ENCODE peak calls at places on chromosomes 11 and 22, in ten cellular contexts. One of them, this sample, is unnamed.

GRCh38 chr11:1271002-1271401 is 38.4 kb downstream of the TOLLIP start:
- DNase-seq in endothelial cell: no peak
- DNase-seq in foreskin fibroblast: peak
- DNase-seq in T-helper 2 cell treated with Interferon-gamma antibody and Interleukin-4, amounts not matched to agents 5 μg/mL and 100 μg/mL, for 36 hours: no peak
- DNase-seq in tibial nerve: no peak
- DNase-seq in hepatocyte: no peak
- DNase-seq in naive thymus-derived CD8-positive, alpha-beta T cell: no peak
- DNase-seq in brain pericyte: peak
- DNase-seq in ELF-1: peak
- DNase-seq in activated naive CD8-positive, alpha-beta T cell treated with anti-CD3 and anti-CD28 coated beads, Interleukin-2, amount 50 U/mL, for 16 hours: no peak
- DNase-seq in this sample: no peak

GRCh38 chr11:95917188-95918036 is 6.5 kb downstream of the MTMR2 start:
- DNase-seq in foreskin fibroblast: no peak
- DNase-seq in brain pericyte: peak
- DNase-seq in naive thymus-derived CD8-positive, alpha-beta T cell: no peak
- DNase-seq in activated naive CD8-positive, alpha-beta T cell treated with anti-CD3 and anti-CD28 coated beads, Interleukin-2, amount 50 U/mL, for 16 hours: no peak
- DNase-seq in hepatocyte: peak
- DNase-seq in endothelial cell: no peak
- DNase-seq in tibial nerve: no peak
- DNase-seq in ELF-1: no peak
- DNase-seq in T-helper 2 cell treated with Interferon-gamma antibody and Interleukin-4, amounts not matched to agents 5 μg/mL and 100 μg/mL, for 36 hours: no peak
- DNase-seq in this sample: no peak

GRCh38 chr11:57424802-57425564 is 1.9 kb downstream of the SLC43A3 start:
- DNase-seq in foreskin fibroblast: peak
- DNase-seq in activated naive CD8-positive, alpha-beta T cell treated with anti-CD3 and anti-CD28 coated beads, Interleukin-2, amount 50 U/mL, for 16 hours: peak
- DNase-seq in tibial nerve: peak
- DNase-seq in naive thymus-derived CD8-positive, alpha-beta T cell: peak
- DNase-seq in brain pericyte: peak
- DNase-seq in ELF-1: peak
- DNase-seq in hepatocyte: peak
- DNase-seq in T-helper 2 cell treated with Interferon-gamma antibody and Interleukin-4, amounts not matched to agents 5 μg/mL and 100 μg/mL, for 36 hours: peak
- DNase-seq in endothelial cell: no peak
- DNase-seq in this sample: peak

GRCh38 chr11:46210133-46210636 is 67.3 kb upstream of the CREB3L1 start:
- DNase-seq in endothelial cell: no peak
- DNase-seq in activated naive CD8-positive, alpha-beta T cell treated with anti-CD3 and anti-CD28 coated beads, Interleukin-2, amount 50 U/mL, for 16 hours: no peak
- DNase-seq in tibial nerve: no peak
- DNase-seq in T-helper 2 cell treated with Interferon-gamma antibody and Interleukin-4, amounts not matched to agents 5 μg/mL and 100 μg/mL, for 36 hours: no peak
- DNase-seq in naive thymus-derived CD8-positive, alpha-beta T cell: no peak
- DNase-seq in foreskin fibroblast: peak
- DNase-seq in brain pericyte: no peak
- DNase-seq in ELF-1: no peak
- DNase-seq in hepatocyte: no peak
- DNase-seq in this sample: peak

GRCh38 chr11:8315463-8315862 is 51.8 kb upstream of the LMO1 start:
- DNase-seq in endothelial cell: no peak
- DNase-seq in activated naive CD8-positive, alpha-beta T cell treated with anti-CD3 and anti-CD28 coated beads, Interleukin-2, amount 50 U/mL, for 16 hours: no peak
- DNase-seq in T-helper 2 cell treated with Interferon-gamma antibody and Interleukin-4, amounts not matched to agents 5 μg/mL and 100 μg/mL, for 36 hours: no peak
- DNase-seq in tibial nerve: no peak
- DNase-seq in foreskin fibroblast: no peak
- DNase-seq in naive thymus-derived CD8-positive, alpha-beta T cell: no peak
- DNase-seq in hepatocyte: no peak
- DNase-seq in ELF-1: no peak
- DNase-seq in brain pericyte: no peak
- DNase-seq in this sample: no peak

GRCh38 chr11:25890626-25891250 is 441.2 kb upstream of the ANO3 start:
- DNase-seq in ELF-1: no peak
- DNase-seq in tibial nerve: no peak
- DNase-seq in endothelial cell: no peak
- DNase-seq in brain pericyte: no peak
- DNase-seq in naive thymus-derived CD8-positive, alpha-beta T cell: no peak
- DNase-seq in foreskin fibroblast: no peak
- DNase-seq in T-helper 2 cell treated with Interferon-gamma antibody and Interleukin-4, amounts not matched to agents 5 μg/mL and 100 μg/mL, for 36 hours: no peak
- DNase-seq in hepatocyte: no peak
- DNase-seq in activated naive CD8-positive, alpha-beta T cell treated with anti-CD3 and anti-CD28 coated beads, Interleukin-2, amount 50 U/mL, for 16 hours: no peak
- DNase-seq in this sample: no peak

GRCh38 chr22:32164084-32164894 is 5.2 kb upstream of the C22orf42 start:
- DNase-seq in activated naive CD8-positive, alpha-beta T cell treated with anti-CD3 and anti-CD28 coated beads, Interleukin-2, amount 50 U/mL, for 16 hours: no peak
- DNase-seq in ELF-1: no peak
- DNase-seq in tibial nerve: no peak
- DNase-seq in brain pericyte: no peak
- DNase-seq in hepatocyte: no peak
- DNase-seq in endothelial cell: no peak
- DNase-seq in naive thymus-derived CD8-positive, alpha-beta T cell: no peak
- DNase-seq in foreskin fibroblast: no peak
- DNase-seq in T-helper 2 cell treated with Interferon-gamma antibody and Interleukin-4, amounts not matched to agents 5 μg/mL and 100 μg/mL, for 36 hours: no peak
- DNase-seq in this sample: no peak

GRCh38 chr11:6862961-6863360 is at the start of gene OR10A2:
- DNase-seq in activated naive CD8-positive, alpha-beta T cell treated with anti-CD3 and anti-CD28 coated beads, Interleukin-2, amount 50 U/mL, for 16 hours: no peak
- DNase-seq in brain pericyte: no peak
- DNase-seq in hepatocyte: peak
- DNase-seq in foreskin fibroblast: peak
- DNase-seq in tibial nerve: no peak
- DNase-seq in T-helper 2 cell treated with Interferon-gamma antibody and Interleukin-4, amounts not matched to agents 5 μg/mL and 100 μg/mL, for 36 hours: no peak
- DNase-seq in ELF-1: no peak
- DNase-seq in naive thymus-derived CD8-positive, alpha-beta T cell: no peak
- DNase-seq in endothelial cell: no peak
- DNase-seq in this sample: peak

GRCh38 chr11:35786188-35786587 is 123.6 kb downstream of the TRIM44 start:
- DNase-seq in endothelial cell: no peak
- DNase-seq in activated naive CD8-positive, alpha-beta T cell treated with anti-CD3 and anti-CD28 coated beads, Interleukin-2, amount 50 U/mL, for 16 hours: no peak
- DNase-seq in T-helper 2 cell treated with Interferon-gamma antibody and Interleukin-4, amounts not matched to agents 5 μg/mL and 100 μg/mL, for 36 hours: no peak
- DNase-seq in hepatocyte: no peak
- DNase-seq in foreskin fibroblast: no peak
- DNase-seq in brain pericyte: no peak
- DNase-seq in naive thymus-derived CD8-positive, alpha-beta T cell: no peak
- DNase-seq in tibial nerve: no peak
- DNase-seq in ELF-1: no peak
- DNase-seq in this sample: no peak

GRCh38 chr22:43203471-43203981 is 16.6 kb upstream of the TTLL12 start:
- DNase-seq in naive thymus-derived CD8-positive, alpha-beta T cell: no peak
- DNase-seq in tibial nerve: no peak
- DNase-seq in endothelial cell: no peak
- DNase-seq in brain pericyte: no peak
- DNase-seq in foreskin fibroblast: no peak
- DNase-seq in activated naive CD8-positive, alpha-beta T cell treated with anti-CD3 and anti-CD28 coated beads, Interleukin-2, amount 50 U/mL, for 16 hours: no peak
- DNase-seq in ELF-1: peak
- DNase-seq in T-helper 2 cell treated with Interferon-gamma antibody and Interleukin-4, amounts not matched to agents 5 μg/mL and 100 μg/mL, for 36 hours: no peak
- DNase-seq in hepatocyte: no peak
- DNase-seq in this sample: no peak

GRCh38 chr22:19579113-19579811 is 55.1 kb upstream of the CLDN5 start:
- DNase-seq in brain pericyte: no peak
- DNase-seq in ELF-1: peak
- DNase-seq in naive thymus-derived CD8-positive, alpha-beta T cell: no peak
- DNase-seq in hepatocyte: no peak
- DNase-seq in tibial nerve: no peak
- DNase-seq in foreskin fibroblast: no peak
- DNase-seq in endothelial cell: no peak
- DNase-seq in T-helper 2 cell treated with Interferon-gamma antibody and Interleukin-4, amounts not matched to agents 5 μg/mL and 100 μg/mL, for 36 hours: no peak
- DNase-seq in activated naive CD8-positive, alpha-beta T cell treated with anti-CD3 and anti-CD28 coated beads, Interleukin-2, amount 50 U/mL, for 16 hours: no peak
- DNase-seq in this sample: no peak

GRCh38 chr22:43544282-43544673 is 132.5 kb downstream of the MPPED1 start:
- DNase-seq in foreskin fibroblast: no peak
- DNase-seq in tibial nerve: no peak
- DNase-seq in endothelial cell: no peak
- DNase-seq in brain pericyte: no peak
- DNase-seq in naive thymus-derived CD8-positive, alpha-beta T cell: no peak
- DNase-seq in hepatocyte: no peak
- DNase-seq in ELF-1: no peak
- DNase-seq in activated naive CD8-positive, alpha-beta T cell treated with anti-CD3 and anti-CD28 coated beads, Interleukin-2, amount 50 U/mL, for 16 hours: no peak
- DNase-seq in T-helper 2 cell treated with Interferon-gamma antibody and Interleukin-4, amounts not matched to agents 5 μg/mL and 100 μg/mL, for 36 hours: no peak
- DNase-seq in this sample: no peak

GRCh38 chr11:134229131-134229790 is 4.8 kb downstream of the VPS26B start:
- DNase-seq in brain pericyte: no peak
- DNase-seq in activated naive CD8-positive, alpha-beta T cell treated with anti-CD3 and anti-CD28 coated beads, Interleukin-2, amount 50 U/mL, for 16 hours: no peak
- DNase-seq in tibial nerve: no peak
- DNase-seq in hepatocyte: no peak
- DNase-seq in naive thymus-derived CD8-positive, alpha-beta T cell: no peak
- DNase-seq in foreskin fibroblast: peak
- DNase-seq in T-helper 2 cell treated with Interferon-gamma antibody and Interleukin-4, amounts not matched to agents 5 μg/mL and 100 μg/mL, for 36 hours: no peak
- DNase-seq in ELF-1: no peak
- DNase-seq in endothelial cell: no peak
- DNase-seq in this sample: no peak

GRCh38 chr11:132177106-132177505 is 806.7 kb downstream of the NTM start:
- DNase-seq in T-helper 2 cell treated with Interferon-gamma antibody and Interleukin-4, amounts not matched to agents 5 μg/mL and 100 μg/mL, for 36 hours: no peak
- DNase-seq in tibial nerve: no peak
- DNase-seq in naive thymus-derived CD8-positive, alpha-beta T cell: no peak
- DNase-seq in hepatocyte: peak
- DNase-seq in activated naive CD8-positive, alpha-beta T cell treated with anti-CD3 and anti-CD28 coated beads, Interleukin-2, amount 50 U/mL, for 16 hours: no peak
- DNase-seq in ELF-1: no peak
- DNase-seq in brain pericyte: peak
- DNase-seq in foreskin fibroblast: peak
- DNase-seq in endothelial cell: peak
- DNase-seq in this sample: peak

GRCh38 chr22:32389685-32390084 is 22.4 kb downstream of the RTCB start:
- DNase-seq in foreskin fibroblast: peak
- DNase-seq in endothelial cell: peak
- DNase-seq in naive thymus-derived CD8-positive, alpha-beta T cell: no peak
- DNase-seq in ELF-1: peak
- DNase-seq in activated naive CD8-positive, alpha-beta T cell treated with anti-CD3 and anti-CD28 coated beads, Interleukin-2, amount 50 U/mL, for 16 hours: no peak
- DNase-seq in tibial nerve: no peak
- DNase-seq in brain pericyte: no peak
- DNase-seq in T-helper 2 cell treated with Interferon-gamma antibody and Interleukin-4, amounts not matched to agents 5 μg/mL and 100 μg/mL, for 36 hours: no peak
- DNase-seq in hepatocyte: peak
- DNase-seq in this sample: no peak

GRCh38 chr22:27705391-27706080 is 96.0 kb downstream of the MN1 start:
- DNase-seq in T-helper 2 cell treated with Interferon-gamma antibody and Interleukin-4, amounts not matched to agents 5 μg/mL and 100 μg/mL, for 36 hours: no peak
- DNase-seq in brain pericyte: no peak
- DNase-seq in hepatocyte: no peak
- DNase-seq in endothelial cell: no peak
- DNase-seq in ELF-1: no peak
- DNase-seq in foreskin fibroblast: no peak
- DNase-seq in naive thymus-derived CD8-positive, alpha-beta T cell: no peak
- DNase-seq in activated naive CD8-positive, alpha-beta T cell treated with anti-CD3 and anti-CD28 coated beads, Interleukin-2, amount 50 U/mL, for 16 hours: no peak
- DNase-seq in tibial nerve: no peak
- DNase-seq in this sample: no peak

GRCh38 chr11:95363710-95364109 is 132.7 kb upstream of the SESN3 start:
- DNase-seq in endothelial cell: no peak
- DNase-seq in naive thymus-derived CD8-positive, alpha-beta T cell: no peak
- DNase-seq in hepatocyte: no peak
- DNase-seq in brain pericyte: no peak
- DNase-seq in activated naive CD8-positive, alpha-beta T cell treated with anti-CD3 and anti-CD28 coated beads, Interleukin-2, amount 50 U/mL, for 16 hours: no peak
- DNase-seq in tibial nerve: no peak
- DNase-seq in foreskin fibroblast: no peak
- DNase-seq in ELF-1: peak
- DNase-seq in T-helper 2 cell treated with Interferon-gamma antibody and Interleukin-4, amounts not matched to agents 5 μg/mL and 100 μg/mL, for 36 hours: no peak
- DNase-seq in this sample: no peak

GRCh38 chr11:122556605-122557004 is 98.9 kb upstream of the UBASH3B start:
- DNase-seq in tibial nerve: no peak
- DNase-seq in ELF-1: peak
- DNase-seq in hepatocyte: peak
- DNase-seq in T-helper 2 cell treated with Interferon-gamma antibody and Interleukin-4, amounts not matched to agents 5 μg/mL and 100 μg/mL, for 36 hours: no peak
- DNase-seq in foreskin fibroblast: peak
- DNase-seq in brain pericyte: no peak
- DNase-seq in naive thymus-derived CD8-positive, alpha-beta T cell: peak
- DNase-seq in activated naive CD8-positive, alpha-beta T cell treated with anti-CD3 and anti-CD28 coated beads, Interleukin-2, amount 50 U/mL, for 16 hours: peak
- DNase-seq in endothelial cell: peak
- DNase-seq in this sample: peak

GRCh38 chr11:59112494-59112893 is 5.5 kb downstream of the FAM111B start:
- DNase-seq in brain pericyte: no peak
- DNase-seq in T-helper 2 cell treated with Interferon-gamma antibody and Interleukin-4, amounts not matched to agents 5 μg/mL and 100 μg/mL, for 36 hours: no peak
- DNase-seq in tibial nerve: no peak
- DNase-seq in activated naive CD8-positive, alpha-beta T cell treated with anti-CD3 and anti-CD28 coated beads, Interleukin-2, amount 50 U/mL, for 16 hours: no peak
- DNase-seq in foreskin fibroblast: no peak
- DNase-seq in hepatocyte: no peak
- DNase-seq in ELF-1: no peak
- DNase-seq in naive thymus-derived CD8-positive, alpha-beta T cell: no peak
- DNase-seq in endothelial cell: no peak
- DNase-seq in this sample: no peak

GRCh38 chr22:24516301-24516737 is 21.2 kb downstream of the UPB1 start:
- DNase-seq in ELF-1: no peak
- DNase-seq in tibial nerve: no peak
- DNase-seq in T-helper 2 cell treated with Interferon-gamma antibody and Interleukin-4, amounts not matched to agents 5 μg/mL and 100 μg/mL, for 36 hours: no peak
- DNase-seq in foreskin fibroblast: peak
- DNase-seq in hepatocyte: peak
- DNase-seq in endothelial cell: no peak
- DNase-seq in activated naive CD8-positive, alpha-beta T cell treated with anti-CD3 and anti-CD28 coated beads, Interleukin-2, amount 50 U/mL, for 16 hours: no peak
- DNase-seq in brain pericyte: no peak
- DNase-seq in naive thymus-derived CD8-positive, alpha-beta T cell: no peak
- DNase-seq in this sample: peak

GRCh38 chr11:87298155-87298554 is 260.4 kb downstream of the TMEM135 start:
- DNase-seq in naive thymus-derived CD8-positive, alpha-beta T cell: no peak
- DNase-seq in T-helper 2 cell treated with Interferon-gamma antibody and Interleukin-4, amounts not matched to agents 5 μg/mL and 100 μg/mL, for 36 hours: no peak
- DNase-seq in foreskin fibroblast: no peak
- DNase-seq in activated naive CD8-positive, alpha-beta T cell treated with anti-CD3 and anti-CD28 coated beads, Interleukin-2, amount 50 U/mL, for 16 hours: no peak
- DNase-seq in hepatocyte: no peak
- DNase-seq in ELF-1: no peak
- DNase-seq in tibial nerve: no peak
- DNase-seq in endothelial cell: no peak
- DNase-seq in brain pericyte: no peak
- DNase-seq in this sample: no peak

GRCh38 chr11:71086687-71087258 is 165.6 kb downstream of the SHANK2 start:
- DNase-seq in activated naive CD8-positive, alpha-beta T cell treated with anti-CD3 and anti-CD28 coated beads, Interleukin-2, amount 50 U/mL, for 16 hours: no peak
- DNase-seq in hepatocyte: peak
- DNase-seq in tibial nerve: no peak
- DNase-seq in ELF-1: peak
- DNase-seq in endothelial cell: peak
- DNase-seq in foreskin fibroblast: peak
- DNase-seq in naive thymus-derived CD8-positive, alpha-beta T cell: no peak
- DNase-seq in T-helper 2 cell treated with Interferon-gamma antibody and Interleukin-4, amounts not matched to agents 5 μg/mL and 100 μg/mL, for 36 hours: no peak
- DNase-seq in brain pericyte: no peak
- DNase-seq in this sample: peak

GRCh38 chr11:9095421-9095820 is 4.0 kb upstream of the SCUBE2 start:
- DNase-seq in tibial nerve: no peak
- DNase-seq in foreskin fibroblast: no peak
- DNase-seq in brain pericyte: no peak
- DNase-seq in naive thymus-derived CD8-positive, alpha-beta T cell: no peak
- DNase-seq in endothelial cell: peak
- DNase-seq in activated naive CD8-positive, alpha-beta T cell treated with anti-CD3 and anti-CD28 coated beads, Interleukin-2, amount 50 U/mL, for 16 hours: no peak
- DNase-seq in ELF-1: peak
- DNase-seq in T-helper 2 cell treated with Interferon-gamma antibody and Interleukin-4, amounts not matched to agents 5 μg/mL and 100 μg/mL, for 36 hours: no peak
- DNase-seq in hepatocyte: no peak
- DNase-seq in this sample: no peak

GRCh38 chr11:96187779-96188624 is 155.0 kb downstream of the MAML2 start:
- DNase-seq in hepatocyte: peak
- DNase-seq in ELF-1: no peak
- DNase-seq in tibial nerve: no peak
- DNase-seq in T-helper 2 cell treated with Interferon-gamma antibody and Interleukin-4, amounts not matched to agents 5 μg/mL and 100 μg/mL, for 36 hours: peak
- DNase-seq in brain pericyte: no peak
- DNase-seq in endothelial cell: no peak
- DNase-seq in foreskin fibroblast: peak
- DNase-seq in naive thymus-derived CD8-positive, alpha-beta T cell: no peak
- DNase-seq in activated naive CD8-positive, alpha-beta T cell treated with anti-CD3 and anti-CD28 coated beads, Interleukin-2, amount 50 U/mL, for 16 hours: no peak
- DNase-seq in this sample: peak

GRCh38 chr11:69099193-69099592 is 50.5 kb downstream of the TPCN2 start:
- DNase-seq in T-helper 2 cell treated with Interferon-gamma antibody and Interleukin-4, amounts not matched to agents 5 μg/mL and 100 μg/mL, for 36 hours: no peak
- DNase-seq in tibial nerve: no peak
- DNase-seq in foreskin fibroblast: no peak
- DNase-seq in naive thymus-derived CD8-positive, alpha-beta T cell: no peak
- DNase-seq in hepatocyte: no peak
- DNase-seq in endothelial cell: no peak
- DNase-seq in brain pericyte: no peak
- DNase-seq in ELF-1: no peak
- DNase-seq in activated naive CD8-positive, alpha-beta T cell treated with anti-CD3 and anti-CD28 coated beads, Interleukin-2, amount 50 U/mL, for 16 hours: no peak
- DNase-seq in this sample: no peak

GRCh38 chr22:28892175-28892731 is 8.9 kb downstream of the ZNRF3 start:
- DNase-seq in tibial nerve: no peak
- DNase-seq in activated naive CD8-positive, alpha-beta T cell treated with anti-CD3 and anti-CD28 coated beads, Interleukin-2, amount 50 U/mL, for 16 hours: no peak
- DNase-seq in foreskin fibroblast: no peak
- DNase-seq in hepatocyte: peak
- DNase-seq in naive thymus-derived CD8-positive, alpha-beta T cell: no peak
- DNase-seq in ELF-1: no peak
- DNase-seq in endothelial cell: no peak
- DNase-seq in T-helper 2 cell treated with Interferon-gamma antibody and Interleukin-4, amounts not matched to agents 5 μg/mL and 100 μg/mL, for 36 hours: no peak
- DNase-seq in brain pericyte: no peak
- DNase-seq in this sample: no peak

GRCh38 chr11:72836111-72836510 is 21.9 kb downstream of the ATG16L2 start:
- DNase-seq in tibial nerve: no peak
- DNase-seq in ELF-1: no peak
- DNase-seq in endothelial cell: no peak
- DNase-seq in T-helper 2 cell treated with Interferon-gamma antibody and Interleukin-4, amounts not matched to agents 5 μg/mL and 100 μg/mL, for 36 hours: no peak
- DNase-seq in activated naive CD8-positive, alpha-beta T cell treated with anti-CD3 and anti-CD28 coated beads, Interleukin-2, amount 50 U/mL, for 16 hours: no peak
- DNase-seq in hepatocyte: no peak
- DNase-seq in brain pericyte: no peak
- DNase-seq in naive thymus-derived CD8-positive, alpha-beta T cell: no peak
- DNase-seq in foreskin fibroblast: no peak
- DNase-seq in this sample: no peak

GRCh38 chr11:76148941-76149613 is 57.2 kb downstream of the WNT11 start:
- DNase-seq in tibial nerve: no peak
- DNase-seq in T-helper 2 cell treated with Interferon-gamma antibody and Interleukin-4, amounts not matched to agents 5 μg/mL and 100 μg/mL, for 36 hours: no peak
- DNase-seq in brain pericyte: no peak
- DNase-seq in naive thymus-derived CD8-positive, alpha-beta T cell: no peak
- DNase-seq in endothelial cell: no peak
- DNase-seq in ELF-1: no peak
- DNase-seq in foreskin fibroblast: no peak
- DNase-seq in hepatocyte: peak
- DNase-seq in activated naive CD8-positive, alpha-beta T cell treated with anti-CD3 and anti-CD28 coated beads, Interleukin-2, amount 50 U/mL, for 16 hours: no peak
- DNase-seq in this sample: no peak

This sample was measured in AG08396.